ENCODE peak calls at places on chromosomes 7 and 10, in ten cellular contexts. I is activated B cell treated with CpG ODN at 0.5 μM for 24 hours, M is M059J, C is cortex of kidney, D is heart right ventricle, S is NCI-H1092 treated with DMSO at 0.1 percent for 48 hours, T is EH, F is neural progenitor cell, P is neural crest cell, G is PC-9. V is an unnamed sample.

GRCh38 chr7:44225566-44226395 is 25.0 kb downstream of the YKT6 start:
- DNase-seq in M (no peak), S (no peak), C (no peak), F (no peak), P (no peak), G (no peak), I (no peak), D (no peak), T (peak), V (no peak)

GRCh38 chr7:112125250-112125649 is 80.9 kb downstream of the DOCK4 start:
- DNase-seq in M (no peak), T (no peak), S (no peak), D (no peak), P (no peak), G (no peak), I (no peak), F (no peak), C (no peak), V (no peak)

GRCh38 chr7:47713595-47713994 is 131.7 kb upstream of the TNS3 start:
- DNase-seq in S (no peak), C (no peak), I (no peak), P (no peak), G (no peak), M (no peak), T (no peak), F (no peak), D (no peak), V (no peak)

GRCh38 chr10:13585943-13586342 is 822 bp upstream of the PRPF18 start:
- DNase-seq in M (no peak), S (no peak), C (no peak), F (no peak), P (no peak), G (no peak), I (no peak), T (no peak), D (no peak), V (no peak)

GRCh38 chr7:99407849-99408346 is 499 bp downstream of the PDAP1 start:
- DNase-seq in F (peak), P (no peak), D (peak), S (peak), T (peak), M (peak), I (peak), C (no peak), G (peak), V (peak)

GRCh38 chr10:88565072-88565471 is 18.0 kb downstream of the RNLS start:
- DNase-seq in I (no peak), F (no peak), P (no peak), T (peak), S (peak), G (no peak), C (no peak), M (peak), D (no peak), V (no peak)

GRCh38 chr7:95199779-95200558 is 124.4 kb downstream of the PON1 start:
- DNase-seq in S (peak), D (peak), C (no peak), M (peak), I (no peak), G (peak), P (peak), F (peak), T (peak), V (no peak)

GRCh38 chr7:101465576-101466196 is 103.0 kb downstream of the COL26A1 start:
- DNase-seq in G (no peak), P (no peak), D (no peak), I (no peak), C (no peak), T (no peak), M (no peak), F (no peak), S (no peak), V (no peak)

GRCh38 chr7:46764100-46764941 is 817.6 kb downstream of the TNS3 start:
- DNase-seq in P (no peak), C (no peak), D (peak), I (no peak), M (peak), S (no peak), F (no peak), G (peak), T (peak), V (no peak)

GRCh38 chr10:72322030-72322279 is 32.8 kb downstream of the DNAJB12 start:
- DNase-seq in F (no peak), G (no peak), D (no peak), M (no peak), I (no peak), P (no peak), T (no peak), C (no peak), S (no peak), V (no peak)

GRCh38 chr10:33334170-33334838 is at the start of gene NRP1:
- DNase-seq in I (no peak), F (peak), P (peak), T (peak), D (peak), S (peak), G (peak), C (no peak), M (no peak), V (no peak)

GRCh38 chr7:37943905-37944736 is 23.7 kb downstream of the EPDR1 start:
- DNase-seq in D (no peak), T (no peak), C (no peak), S (no peak), I (no peak), G (no peak), F (no peak), P (no peak), M (peak), V (no peak)

GRCh38 chr7:91685544-91685943 is 195.0 kb downstream of the MTERF1 start:
- DNase-seq in C (no peak), I (no peak), M (no peak), P (no peak), G (no peak), T (no peak), S (no peak), F (no peak), D (no peak), V (no peak)

GRCh38 chr7:112584290-112584689 is 103.5 kb downstream of the LSMEM1 start:
- DNase-seq in T (no peak), D (no peak), S (no peak), M (no peak), C (no peak), F (no peak), I (no peak), G (no peak), P (no peak), V (no peak)

GRCh38 chr7:104584620-104585019 is 256.2 kb downstream of the LHFPL3 start:
- DNase-seq in G (no peak), P (no peak), D (no peak), I (no peak), F (no peak), T (no peak), M (peak), C (no peak), S (no peak), V (no peak)

GRCh38 chr10:75083972-75084833 is 27.3 kb upstream of the SAMD8 start:
- DNase-seq in I (no peak), P (no peak), C (no peak), T (peak), F (no peak), G (no peak), S (no peak), D (no peak), M (no peak), V (no peak)

GRCh38 chr10:20006169-20006870 is 190.1 kb downstream of the PLXDC2 start:
- DNase-seq in G (no peak), D (no peak), F (no peak), I (no peak), S (no peak), M (no peak), T (no peak), C (no peak), P (no peak), V (no peak)

V was measured in T-helper 9 cell.